ENCODE peak calls at places on chromosomes 3 and 15, in ten cellular contexts. One of them, this sample, is unnamed.

GRCh38 chr15:38504680-38505467 is 50.9 kb downstream of the FAM98B start:
- DNase-seq in BJ: no peak
- DNase-seq in endothelial cell: no peak
- DNase-seq in amygdala: no peak
- DNase-seq in neural crest cell: no peak
- DNase-seq in fibroblast of the aortic adventitia: no peak
- DNase-seq in epithelial cell of esophagus: no peak
- DNase-seq in kidney: no peak
- DNase-seq in globus pallidus: no peak
- DNase-seq in psoas muscle: no peak
- DNase-seq in this sample: no peak

GRCh38 chr15:101128191-101128590 is 123.7 kb downstream of the CHSY1 start:
- DNase-seq in BJ: peak
- DNase-seq in endothelial cell: no peak
- DNase-seq in amygdala: no peak
- DNase-seq in neural crest cell: no peak
- DNase-seq in fibroblast of the aortic adventitia: peak
- DNase-seq in epithelial cell of esophagus: peak
- DNase-seq in kidney: peak
- DNase-seq in globus pallidus: no peak
- DNase-seq in psoas muscle: no peak
- DNase-seq in this sample: no peak

GRCh38 chr3:175672119-175672689 is 813.1 kb downstream of the NAALADL2 start:
- DNase-seq in BJ: no peak
- DNase-seq in endothelial cell: no peak
- DNase-seq in amygdala: no peak
- DNase-seq in neural crest cell: no peak
- DNase-seq in fibroblast of the aortic adventitia: peak
- DNase-seq in epithelial cell of esophagus: no peak
- DNase-seq in kidney: no peak
- DNase-seq in globus pallidus: peak
- DNase-seq in psoas muscle: no peak
- DNase-seq in this sample: no peak

GRCh38 chr3:138668107-138668506 is 59.5 kb downstream of the FAIM start:
- DNase-seq in BJ: no peak
- DNase-seq in endothelial cell: no peak
- DNase-seq in amygdala: no peak
- DNase-seq in neural crest cell: no peak
- DNase-seq in fibroblast of the aortic adventitia: no peak
- DNase-seq in epithelial cell of esophagus: no peak
- DNase-seq in kidney: no peak
- DNase-seq in globus pallidus: no peak
- DNase-seq in psoas muscle: no peak
- DNase-seq in this sample: no peak

GRCh38 chr3:55487376-55488241 is 503 bp upstream of the WNT5A start:
- DNase-seq in BJ: no peak
- DNase-seq in endothelial cell: peak
- DNase-seq in amygdala: no peak
- DNase-seq in neural crest cell: peak
- DNase-seq in fibroblast of the aortic adventitia: peak
- DNase-seq in epithelial cell of esophagus: peak
- DNase-seq in kidney: peak
- DNase-seq in globus pallidus: peak
- DNase-seq in psoas muscle: peak
- DNase-seq in this sample: peak

GRCh38 chr3:167913218-167913902 is 177.8 kb downstream of the SERPINI1 start:
- DNase-seq in BJ: no peak
- DNase-seq in endothelial cell: peak
- DNase-seq in amygdala: no peak
- DNase-seq in neural crest cell: no peak
- DNase-seq in fibroblast of the aortic adventitia: peak
- DNase-seq in epithelial cell of esophagus: peak
- DNase-seq in kidney: no peak
- DNase-seq in globus pallidus: no peak
- DNase-seq in psoas muscle: no peak
- DNase-seq in this sample: no peak

GRCh38 chr3:37117548-37117947 is 56.8 kb downstream of the LRRFIP2 start:
- DNase-seq in BJ: no peak
- DNase-seq in endothelial cell: no peak
- DNase-seq in amygdala: no peak
- DNase-seq in neural crest cell: no peak
- DNase-seq in fibroblast of the aortic adventitia: no peak
- DNase-seq in epithelial cell of esophagus: no peak
- DNase-seq in kidney: no peak
- DNase-seq in globus pallidus: no peak
- DNase-seq in psoas muscle: no peak
- DNase-seq in this sample: no peak

GRCh38 chr3:195893121-195893449 is 15.3 kb downstream of the TNK2 start:
- DNase-seq in BJ: no peak
- DNase-seq in endothelial cell: no peak
- DNase-seq in amygdala: peak
- DNase-seq in neural crest cell: no peak
- DNase-seq in fibroblast of the aortic adventitia: no peak
- DNase-seq in epithelial cell of esophagus: no peak
- DNase-seq in kidney: peak
- DNase-seq in globus pallidus: no peak
- DNase-seq in psoas muscle: peak
- DNase-seq in this sample: no peak

GRCh38 chr15:98599911-98600685 is 48.2 kb upstream of the IGF1R start:
- DNase-seq in BJ: no peak
- DNase-seq in endothelial cell: no peak
- DNase-seq in amygdala: no peak
- DNase-seq in neural crest cell: no peak
- DNase-seq in fibroblast of the aortic adventitia: peak
- DNase-seq in epithelial cell of esophagus: peak
- DNase-seq in kidney: peak
- DNase-seq in globus pallidus: peak
- DNase-seq in psoas muscle: peak
- DNase-seq in this sample: peak

GRCh38 chr3:155605571-155605970 is 139.3 kb downstream of the PLCH1 start:
- DNase-seq in BJ: no peak
- DNase-seq in endothelial cell: no peak
- DNase-seq in amygdala: no peak
- DNase-seq in neural crest cell: no peak
- DNase-seq in fibroblast of the aortic adventitia: no peak
- DNase-seq in epithelial cell of esophagus: no peak
- DNase-seq in kidney: no peak
- DNase-seq in globus pallidus: no peak
- DNase-seq in psoas muscle: no peak
- DNase-seq in this sample: no peak

GRCh38 chr3:156148946-156149348 is 28.6 kb downstream of the KCNAB1 start:
- DNase-seq in BJ: no peak
- DNase-seq in endothelial cell: no peak
- DNase-seq in amygdala: no peak
- DNase-seq in neural crest cell: no peak
- DNase-seq in fibroblast of the aortic adventitia: peak
- DNase-seq in epithelial cell of esophagus: no peak
- DNase-seq in kidney: no peak
- DNase-seq in globus pallidus: peak
- DNase-seq in psoas muscle: no peak
- DNase-seq in this sample: no peak

GRCh38 chr3:124413393-124413792 is 316.9 kb upstream of the UMPS start:
- DNase-seq in BJ: no peak
- DNase-seq in endothelial cell: no peak
- DNase-seq in amygdala: no peak
- DNase-seq in neural crest cell: no peak
- DNase-seq in fibroblast of the aortic adventitia: no peak
- DNase-seq in epithelial cell of esophagus: no peak
- DNase-seq in kidney: no peak
- DNase-seq in globus pallidus: no peak
- DNase-seq in psoas muscle: no peak
- DNase-seq in this sample: no peak

GRCh38 chr15:78087944-78088772 is 4.2 kb upstream of the SH2D7 start:
- DNase-seq in BJ: no peak
- DNase-seq in endothelial cell: no peak
- DNase-seq in amygdala: no peak
- DNase-seq in neural crest cell: no peak
- DNase-seq in fibroblast of the aortic adventitia: no peak
- DNase-seq in epithelial cell of esophagus: peak
- DNase-seq in kidney: no peak
- DNase-seq in globus pallidus: no peak
- DNase-seq in psoas muscle: no peak
- DNase-seq in this sample: no peak

GRCh38 chr15:73564255-73564654 is 68.9 kb downstream of the NPTN start:
- DNase-seq in BJ: peak
- DNase-seq in endothelial cell: no peak
- DNase-seq in amygdala: no peak
- DNase-seq in neural crest cell: no peak
- DNase-seq in fibroblast of the aortic adventitia: peak
- DNase-seq in epithelial cell of esophagus: peak
- DNase-seq in kidney: no peak
- DNase-seq in globus pallidus: peak
- DNase-seq in psoas muscle: no peak
- DNase-seq in this sample: no peak